ENCODE peak calls at places on chromosomes 5 and 9, in six cellular contexts. One of them, this sample, is unnamed.
A peak's percentile ranks its signal among the peaks of the same experiment; 100 is the strongest.

GRCh38 chr5:179376701-179377420 is 31.6 kb upstream of the ADAMTS2 start:
- DNase-seq in nephron progenitor cell: no peak
- DNase-seq in H9: peak; percentile 16
- DNase-seq in lung: no peak
- DNase-seq in WTC11: no peak
- DNase-seq in AG09319: no peak
- DNase-seq in this sample: no peak

GRCh38 chr9:82367929-82368328 is 379.4 kb downstream of the SPATA31D1 start:
- DNase-seq in nephron progenitor cell: no peak
- DNase-seq in H9: no peak
- DNase-seq in lung: no peak
- DNase-seq in WTC11: no peak
- DNase-seq in AG09319: no peak
- DNase-seq in this sample: no peak

GRCh38 chr9:20042312-20042711 is 253.5 kb upstream of the SLC24A2 start:
- DNase-seq in nephron progenitor cell: no peak
- DNase-seq in H9: no peak
- DNase-seq in lung: no peak
- DNase-seq in WTC11: no peak
- DNase-seq in AG09319: no peak
- DNase-seq in this sample: no peak

GRCh38 chr9:93064392-93065124 is 6.1 kb downstream of the SUSD3 start:
- DNase-seq in nephron progenitor cell: no peak
- DNase-seq in H9: no peak
- DNase-seq in lung: peak; percentile 46
- DNase-seq in WTC11: no peak
- DNase-seq in AG09319: no peak
- DNase-seq in this sample: no peak

GRCh38 chr5:156677963-156678362 is 172.1 kb upstream of the PPP1R2B start:
- DNase-seq in nephron progenitor cell: no peak
- DNase-seq in H9: no peak
- DNase-seq in lung: no peak
- DNase-seq in WTC11: no peak
- DNase-seq in AG09319: no peak
- DNase-seq in this sample: no peak

GRCh38 chr5:81091199-81091598 is 131.0 kb downstream of the RASGRF2 start:
- DNase-seq in nephron progenitor cell: no peak
- DNase-seq in H9: no peak
- DNase-seq in lung: no peak
- DNase-seq in WTC11: no peak
- DNase-seq in AG09319: no peak
- DNase-seq in this sample: no peak

GRCh38 chr9:29214162-29214520 is 1640.9 kb upstream of the C9orf72 start:
- DNase-seq in nephron progenitor cell: peak; percentile 56
- DNase-seq in H9: peak; percentile 85
- DNase-seq in lung: no peak
- DNase-seq in WTC11: peak; percentile 72
- DNase-seq in AG09319: no peak
- DNase-seq in this sample: peak; percentile 25

GRCh38 chr9:121881920-121882500 is 211.1 kb downstream of the TTLL11 start:
- DNase-seq in nephron progenitor cell: no peak
- DNase-seq in H9: no peak
- DNase-seq in lung: no peak
- DNase-seq in WTC11: no peak
- DNase-seq in AG09319: no peak
- DNase-seq in this sample: no peak

GRCh38 chr5:6962256-6962655 is 249.0 kb downstream of the TENT4A start:
- DNase-seq in nephron progenitor cell: no peak
- DNase-seq in H9: no peak
- DNase-seq in lung: no peak
- DNase-seq in WTC11: no peak
- DNase-seq in AG09319: no peak
- DNase-seq in this sample: no peak

GRCh38 chr9:130430232-130430631 is 14.5 kb upstream of the ASS1 start:
- DNase-seq in nephron progenitor cell: no peak
- DNase-seq in H9: no peak
- DNase-seq in lung: no peak
- DNase-seq in WTC11: no peak
- DNase-seq in AG09319: no peak
- DNase-seq in this sample: no peak

GRCh38 chr5:139385061-139385889 is 2.2 kb upstream of the SLC23A1 start:
- DNase-seq in nephron progenitor cell: no peak
- DNase-seq in H9: no peak
- DNase-seq in lung: no peak
- DNase-seq in WTC11: no peak
- DNase-seq in AG09319: no peak
- DNase-seq in this sample: no peak

GRCh38 chr5:154540600-154540999 is 62.6 kb upstream of the HAND1 start:
- DNase-seq in nephron progenitor cell: no peak
- DNase-seq in H9: no peak
- DNase-seq in lung: no peak
- DNase-seq in WTC11: no peak
- DNase-seq in AG09319: no peak
- DNase-seq in this sample: no peak

GRCh38 chr5:132056610-132057497 is 3.6 kb upstream of the IL3 start:
- DNase-seq in nephron progenitor cell: no peak
- DNase-seq in H9: peak; percentile 11
- DNase-seq in lung: peak; percentile 26
- DNase-seq in WTC11: no peak
- DNase-seq in AG09319: no peak
- DNase-seq in this sample: no peak

GRCh38 chr9:98774746-98775145 is 21.6 kb downstream of the ANKS6 start:
- DNase-seq in nephron progenitor cell: peak; percentile 23
- DNase-seq in H9: no peak
- DNase-seq in lung: no peak
- DNase-seq in WTC11: peak; percentile 63
- DNase-seq in AG09319: no peak
- DNase-seq in this sample: no peak

GRCh38 chr9:93259490-93260289 is 75.8 kb downstream of the WNK2 start:
- DNase-seq in nephron progenitor cell: no peak
- DNase-seq in H9: peak; percentile 25
- DNase-seq in lung: no peak
- DNase-seq in WTC11: no peak
- DNase-seq in AG09319: no peak
- DNase-seq in this sample: no peak

GRCh38 chr5:42894057-42894456 is 82.4 kb upstream of the SELENOP start:
- DNase-seq in nephron progenitor cell: peak; percentile 29
- DNase-seq in H9: peak; percentile 85
- DNase-seq in lung: no peak
- DNase-seq in WTC11: peak; percentile 88
- DNase-seq in AG09319: no peak
- DNase-seq in this sample: no peak

GRCh38 chr5:36279054-36279698 is 22.5 kb downstream of the RANBP3L start:
- DNase-seq in nephron progenitor cell: no peak
- DNase-seq in H9: no peak
- DNase-seq in lung: no peak
- DNase-seq in WTC11: no peak
- DNase-seq in AG09319: no peak
- DNase-seq in this sample: no peak

GRCh38 chr5:90932052-90932699 is 373.6 kb downstream of the ADGRV1 start:
- DNase-seq in nephron progenitor cell: peak; percentile 40
- DNase-seq in H9: peak; percentile 51
- DNase-seq in lung: peak; percentile 58
- DNase-seq in WTC11: peak; percentile 40
- DNase-seq in AG09319: peak; percentile 27
- DNase-seq in this sample: peak; percentile 42

GRCh38 chr5:150122158-150122510 is 33.5 kb downstream of the PDGFRB start:
- DNase-seq in nephron progenitor cell: no peak
- DNase-seq in H9: peak; percentile 62
- DNase-seq in lung: no peak
- DNase-seq in WTC11: peak; percentile 65
- DNase-seq in AG09319: no peak
- DNase-seq in this sample: no peak
- TF ChIP-seq CTCF in nephron progenitor cell: no peak
- TF ChIP-seq CTCF in H9: peak; percentile 68
- TF ChIP-seq CTCF in lung: no peak
- TF ChIP-seq CTCF in WTC11: no peak
- TF ChIP-seq CTCF in AG09319: peak; percentile 10
- TF ChIP-seq CTCF in this sample: no peak

DNA sequence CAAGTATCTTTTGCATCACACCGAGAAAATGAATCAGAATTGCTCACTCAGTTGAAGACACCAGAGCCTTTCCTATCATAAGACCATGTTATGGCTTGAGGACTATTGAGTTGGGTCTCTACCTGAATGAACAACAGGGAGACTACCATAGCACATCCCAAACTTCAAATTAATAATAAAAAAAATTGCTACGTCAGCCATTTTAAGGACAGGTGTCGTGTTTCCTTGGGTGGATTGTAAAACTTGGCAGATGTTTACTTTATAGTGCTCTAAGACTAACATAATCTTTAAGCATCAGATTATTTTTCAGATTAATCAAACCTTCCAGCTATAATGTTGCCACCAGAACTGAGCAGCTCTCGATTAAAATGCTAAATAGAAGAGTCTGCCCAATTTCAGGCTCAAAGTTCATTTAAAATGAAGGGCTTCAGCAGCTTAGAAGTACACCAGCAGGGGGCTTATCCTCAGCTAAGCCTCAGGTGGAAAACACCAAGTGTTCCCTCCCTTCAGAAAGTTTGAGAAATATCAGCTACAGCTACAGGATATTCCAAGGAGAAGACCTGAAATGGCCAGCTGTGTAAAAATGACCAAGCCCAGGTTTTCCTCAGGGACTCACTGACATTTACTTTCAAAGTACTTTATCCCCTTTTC is 395.5 kb downstream of the DTWD2 start:
- DNase-seq in nephron progenitor cell: no peak
- DNase-seq in H9: no peak
- DNase-seq in lung: no peak
- DNase-seq in WTC11: no peak
- DNase-seq in AG09319: no peak
- DNase-seq in this sample: no peak
- TF ChIP-seq CTCF in nephron progenitor cell: no peak
- TF ChIP-seq CTCF in H9: peak; percentile 60
- TF ChIP-seq CTCF in lung: no peak
- TF ChIP-seq CTCF in WTC11: peak; percentile 31
- TF ChIP-seq CTCF in AG09319: peak; percentile 17
- TF ChIP-seq CTCF in this sample: peak; percentile 42

DNA sequence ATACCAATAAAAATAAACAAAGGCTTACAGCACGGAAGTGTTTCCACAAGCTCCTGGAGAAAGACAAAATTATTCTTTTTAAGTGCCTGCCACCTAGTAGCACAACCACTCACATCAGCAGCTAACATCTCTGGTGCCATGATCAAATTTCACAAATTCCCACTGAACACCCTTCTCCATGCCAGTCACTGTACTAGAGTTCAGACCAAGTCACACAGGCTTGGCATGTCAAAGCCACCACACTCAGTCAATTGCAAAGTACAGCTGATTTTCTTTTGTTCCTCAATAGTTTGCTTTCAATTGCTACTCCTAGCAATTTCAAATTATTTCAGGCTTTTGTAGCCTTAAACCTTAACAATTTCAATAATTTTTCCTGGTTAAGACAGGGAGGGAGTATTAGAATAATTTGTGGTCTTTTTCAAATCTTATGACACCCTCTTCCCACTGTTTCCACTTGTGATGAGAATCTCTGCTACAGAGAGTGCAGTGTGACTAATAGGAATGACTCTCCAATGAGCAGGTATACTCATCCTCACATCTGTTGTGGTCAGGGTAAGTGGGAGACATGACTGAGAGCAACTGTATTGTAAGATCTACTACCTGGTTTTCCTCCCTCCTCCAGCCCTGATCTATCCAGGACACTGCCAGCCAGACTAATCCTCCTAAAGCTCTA is 46.2 kb downstream of the RNF145 start:
- DNase-seq in nephron progenitor cell: no peak
- DNase-seq in H9: no peak
- DNase-seq in lung: no peak
- DNase-seq in WTC11: no peak
- DNase-seq in AG09319: no peak
- DNase-seq in this sample: no peak
- TF ChIP-seq CTCF in nephron progenitor cell: no peak
- TF ChIP-seq CTCF in H9: no peak
- TF ChIP-seq CTCF in lung: no peak
- TF ChIP-seq CTCF in WTC11: no peak
- TF ChIP-seq CTCF in AG09319: no peak
- TF ChIP-seq CTCF in this sample: no peak

GRCh38 chr5:158175664-158176507 is 316.9 kb upstream of the CLINT1 start:
- DNase-seq in nephron progenitor cell: no peak
- DNase-seq in H9: no peak
- DNase-seq in lung: no peak
- DNase-seq in WTC11: no peak
- DNase-seq in AG09319: no peak
- DNase-seq in this sample: no peak
- TF ChIP-seq CTCF in nephron progenitor cell: no peak
- TF ChIP-seq CTCF in H9: no peak
- TF ChIP-seq CTCF in lung: no peak
- TF ChIP-seq CTCF in WTC11: no peak
- TF ChIP-seq CTCF in AG09319: no peak
- TF ChIP-seq CTCF in this sample: no peak